ENCODE peak calls at places on chromosomes 7 and 10, in ten cellular contexts. One of them, this sample, is unnamed.

GRCh38 chr7:128887169-128888038 is 23.1 kb downstream of the KCP start:
- DNase-seq in lung: no peak
- DNase-seq in spleen: no peak
- DNase-seq in heart left ventricle: peak; percentile 32
- DNase-seq in GM12878: no peak
- DNase-seq in adipocyte: no peak
- DNase-seq in heart right ventricle: no peak
- DNase-seq in K562: no peak
- DNase-seq in H1: no peak
- DNase-seq in PC-3: no peak
- DNase-seq in this sample: no peak

GRCh38 chr10:50635286-50635685 is 11.5 kb upstream of the SGMS1 start:
- DNase-seq in GM12878: no peak
- DNase-seq in spleen: no peak
- DNase-seq in adipocyte: peak; percentile 69
- DNase-seq in lung: no peak
- DNase-seq in PC-3: peak; percentile 45
- DNase-seq in heart right ventricle: no peak
- DNase-seq in H1: no peak
- DNase-seq in heart left ventricle: no peak
- DNase-seq in K562: no peak
- DNase-seq in this sample: peak; percentile 95

GRCh38 chr10:71985542-71986250 is 21.5 kb downstream of the CHST3 start:
- DNase-seq in heart left ventricle: no peak
- DNase-seq in H1: no peak
- DNase-seq in K562: no peak
- DNase-seq in adipocyte: peak; percentile 91
- DNase-seq in lung: no peak
- DNase-seq in spleen: no peak
- DNase-seq in PC-3: no peak
- DNase-seq in GM12878: peak; percentile 73
- DNase-seq in heart right ventricle: no peak
- DNase-seq in this sample: peak; percentile 70

GRCh38 chr7:92359801-92360200 is 87.5 kb upstream of the GATAD1 start:
- DNase-seq in spleen: no peak
- DNase-seq in H1: no peak
- DNase-seq in adipocyte: peak; percentile 22
- DNase-seq in K562: no peak
- DNase-seq in GM12878: no peak
- DNase-seq in lung: no peak
- DNase-seq in heart right ventricle: no peak
- DNase-seq in PC-3: no peak
- DNase-seq in heart left ventricle: no peak
- DNase-seq in this sample: peak; percentile 51

GRCh38 chr7:27151945-27152815 is at the start of gene HOXA3:
- DNase-seq in K562: no peak
- DNase-seq in PC-3: peak; percentile 72
- DNase-seq in lung: no peak
- DNase-seq in GM12878: no peak
- DNase-seq in adipocyte: peak; percentile 18
- DNase-seq in spleen: peak; percentile 76
- DNase-seq in heart left ventricle: peak; percentile 33
- DNase-seq in H1: no peak
- DNase-seq in heart right ventricle: no peak
- DNase-seq in this sample: no peak

GRCh38 chr10:60521974-60522405 is 132.3 kb upstream of the ANK3 start:
- DNase-seq in adipocyte: peak; percentile 72
- DNase-seq in spleen: no peak
- DNase-seq in heart left ventricle: no peak
- DNase-seq in H1: no peak
- DNase-seq in lung: no peak
- DNase-seq in heart right ventricle: no peak
- DNase-seq in K562: no peak
- DNase-seq in PC-3: peak; percentile 53
- DNase-seq in GM12878: no peak
- DNase-seq in this sample: peak; percentile 98

GRCh38 chr7:46153951-46154787 is 233.1 kb upstream of the IGFBP3 start:
- DNase-seq in H1: no peak
- DNase-seq in spleen: no peak
- DNase-seq in adipocyte: peak; percentile 50
- DNase-seq in PC-3: peak; percentile 74
- DNase-seq in heart right ventricle: no peak
- DNase-seq in lung: no peak
- DNase-seq in heart left ventricle: no peak
- DNase-seq in GM12878: peak; percentile 55
- DNase-seq in K562: no peak
- DNase-seq in this sample: peak; percentile 47

GRCh38 chr10:98270786-98271185 is 2.8 kb upstream of the LOXL4 start:
- DNase-seq in heart left ventricle: no peak
- DNase-seq in lung: no peak
- DNase-seq in adipocyte: no peak
- DNase-seq in heart right ventricle: no peak
- DNase-seq in spleen: no peak
- DNase-seq in H1: no peak
- DNase-seq in K562: no peak
- DNase-seq in GM12878: no peak
- DNase-seq in PC-3: no peak
- DNase-seq in this sample: no peak

GRCh38 chr10:14787938-14788337 is 13.2 kb upstream of the FAM107B start:
- DNase-seq in adipocyte: peak; percentile 25
- DNase-seq in heart right ventricle: no peak
- DNase-seq in K562: no peak
- DNase-seq in spleen: no peak
- DNase-seq in heart left ventricle: no peak
- DNase-seq in GM12878: no peak
- DNase-seq in PC-3: no peak
- DNase-seq in H1: no peak
- DNase-seq in lung: no peak
- DNase-seq in this sample: no peak

GRCh38 chr7:135957627-135958026 is 19.5 kb downstream of the MTPN start:
- DNase-seq in PC-3: no peak
- DNase-seq in GM12878: no peak
- DNase-seq in spleen: no peak
- DNase-seq in adipocyte: no peak
- DNase-seq in lung: no peak
- DNase-seq in heart right ventricle: no peak
- DNase-seq in K562: no peak
- DNase-seq in H1: no peak
- DNase-seq in heart left ventricle: no peak
- DNase-seq in this sample: no peak

GRCh38 chr10:129971381-129972144 is 7.5 kb upstream of the EBF3 start:
- DNase-seq in K562: peak; percentile 54
- DNase-seq in H1: no peak
- DNase-seq in spleen: peak; percentile 79
- DNase-seq in adipocyte: peak; percentile 87
- DNase-seq in heart right ventricle: peak; percentile 73
- DNase-seq in GM12878: no peak
- DNase-seq in heart left ventricle: peak; percentile 79
- DNase-seq in PC-3: peak; percentile 56
- DNase-seq in lung: peak; percentile 45
- DNase-seq in this sample: no peak

GRCh38 chr10:127322286-127322685 is 125.9 kb upstream of the INSYN2A start:
- DNase-seq in GM12878: no peak
- DNase-seq in spleen: no peak
- DNase-seq in PC-3: no peak
- DNase-seq in H1: no peak
- DNase-seq in adipocyte: no peak
- DNase-seq in K562: no peak
- DNase-seq in lung: no peak
- DNase-seq in heart left ventricle: no peak
- DNase-seq in heart right ventricle: no peak
- DNase-seq in this sample: no peak

GRCh38 chr7:13949939-13950338 is 39.5 kb downstream of the ETV1 start:
- DNase-seq in spleen: no peak
- DNase-seq in heart right ventricle: no peak
- DNase-seq in K562: no peak
- DNase-seq in PC-3: no peak
- DNase-seq in heart left ventricle: no peak
- DNase-seq in adipocyte: no peak
- DNase-seq in GM12878: no peak
- DNase-seq in lung: no peak
- DNase-seq in H1: no peak
- DNase-seq in this sample: no peak
- H3K4me1 ChIP-seq in spleen: no peaks in the 10 kb centered on the region
- H3K4me1 ChIP-seq in heart right ventricle: no peaks in the 10 kb centered on the region
- H3K4me1 ChIP-seq in K562: no peaks in the 10 kb centered on the region
- H3K4me1 ChIP-seq in PC-3: no peaks in the 10 kb centered on the region
- H3K4me1 ChIP-seq in heart left ventricle: peaks cover 4% of the 10 kb centered on the region
- H3K4me1 ChIP-seq in adipocyte: peaks cover 14% of the 10 kb centered on the region
- H3K4me1 ChIP-seq in GM12878: no peaks in the 10 kb centered on the region
- H3K4me1 ChIP-seq in lung: peaks cover 3% of the 10 kb centered on the region
- H3K4me1 ChIP-seq in H1: peaks cover 2% of the 10 kb centered on the region
- H3K4me1 ChIP-seq in this sample: peaks cover 4% of the 10 kb centered on the region

DNA sequence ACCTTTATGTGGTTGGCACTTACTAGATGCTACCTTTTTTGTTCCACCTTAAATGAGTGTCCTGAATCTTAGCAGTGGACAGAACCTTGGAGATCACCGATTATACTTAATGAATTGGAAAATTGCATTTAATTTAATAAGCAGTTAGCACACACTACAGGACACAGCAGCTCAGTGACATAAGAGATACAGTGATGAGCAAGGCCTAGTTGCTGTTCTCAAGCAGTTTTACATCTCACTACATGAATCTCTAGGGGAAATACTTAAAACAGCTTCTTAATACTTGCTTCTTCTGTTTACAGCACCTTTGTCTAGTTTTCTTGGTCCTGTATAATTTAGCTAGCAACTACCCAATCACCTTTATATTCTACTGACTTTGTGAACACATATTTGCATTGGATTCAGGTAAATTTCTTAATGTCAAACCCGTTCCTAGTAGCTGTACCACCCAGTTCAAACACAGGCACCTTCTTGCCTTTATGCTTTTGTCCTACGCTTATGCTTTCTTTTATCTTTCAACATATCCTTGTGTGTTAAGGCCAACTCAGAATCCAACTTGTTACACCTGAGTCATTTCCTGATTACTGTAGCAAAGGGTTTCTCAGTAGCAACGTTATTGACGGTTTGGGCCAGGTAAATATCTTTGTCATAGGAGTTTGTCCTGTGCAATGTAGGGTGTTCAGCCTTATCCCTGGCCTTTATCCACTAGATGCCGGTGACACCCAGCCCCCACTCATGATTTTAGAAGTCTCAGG is 1.8 kb downstream of the STAM start:
- DNase-seq in spleen: no peak
- DNase-seq in GM12878: no peak
- DNase-seq in adipocyte: no peak
- DNase-seq in H1: no peak
- DNase-seq in lung: no peak
- DNase-seq in K562: no peak
- DNase-seq in heart left ventricle: no peak
- DNase-seq in heart right ventricle: no peak
- DNase-seq in PC-3: peak; percentile 67
- DNase-seq in this sample: peak; percentile 18
- H3K4me1 ChIP-seq in spleen: peaks cover 66% of the 10 kb centered on the region
- H3K4me1 ChIP-seq in GM12878: peaks cover 5% of the 10 kb centered on the region
- H3K4me1 ChIP-seq in adipocyte: peaks cover 29% of the 10 kb centered on the region
- H3K4me1 ChIP-seq in H1: peaks cover 8% of the 10 kb centered on the region
- H3K4me1 ChIP-seq in lung: peaks cover 29% of the 10 kb centered on the region
- H3K4me1 ChIP-seq in K562: no peaks in the 10 kb centered on the region
- H3K4me1 ChIP-seq in heart left ventricle: peaks cover 16% of the 10 kb centered on the region
- H3K4me1 ChIP-seq in heart right ventricle: peaks cover 21% of the 10 kb centered on the region
- H3K4me1 ChIP-seq in PC-3: peaks cover 20% of the 10 kb centered on the region
- H3K4me1 ChIP-seq in this sample: peaks cover 21% of the 10 kb centered on the region

GRCh38 chr10:35693800-35694199 is 51.7 kb upstream of the FZD8 start:
- DNase-seq in lung: no peak
- DNase-seq in K562: no peak
- DNase-seq in GM12878: no peak
- DNase-seq in adipocyte: no peak
- DNase-seq in heart left ventricle: no peak
- DNase-seq in heart right ventricle: no peak
- DNase-seq in H1: no peak
- DNase-seq in spleen: no peak
- DNase-seq in PC-3: no peak
- DNase-seq in this sample: no peak
- H3K4me1 ChIP-seq in lung: peaks cover 3% of the 10 kb centered on the region
- H3K4me1 ChIP-seq in K562: no peaks in the 10 kb centered on the region
- H3K4me1 ChIP-seq in GM12878: no peaks in the 10 kb centered on the region
- H3K4me1 ChIP-seq in adipocyte: peaks cover 8% of the 10 kb centered on the region
- H3K4me1 ChIP-seq in heart left ventricle: no peaks in the 10 kb centered on the region
- H3K4me1 ChIP-seq in heart right ventricle: no peaks in the 10 kb centered on the region
- H3K4me1 ChIP-seq in H1: peaks cover 14% of the 10 kb centered on the region
- H3K4me1 ChIP-seq in spleen: no peaks in the 10 kb centered on the region
- H3K4me1 ChIP-seq in PC-3: peaks cover 13% of the 10 kb centered on the region
- H3K4me1 ChIP-seq in this sample: no peaks in the 10 kb centered on the region

GRCh38 chr7:2518737-2519118 is 846 bp upstream of the LFNG start:
- DNase-seq in GM12878: no peak
- DNase-seq in spleen: peak; percentile 84
- DNase-seq in heart left ventricle: no peak
- DNase-seq in K562: peak; percentile 63
- DNase-seq in PC-3: no peak
- DNase-seq in H1: no peak
- DNase-seq in heart right ventricle: no peak
- DNase-seq in adipocyte: no peak
- DNase-seq in lung: no peak
- DNase-seq in this sample: no peak
- H3K4me1 ChIP-seq in GM12878: peaks cover 21% of the 10 kb centered on the region
- H3K4me1 ChIP-seq in spleen: peaks cover 78% of the 10 kb centered on the region
- H3K4me1 ChIP-seq in heart left ventricle: peaks cover 20% of the 10 kb centered on the region
- H3K4me1 ChIP-seq in K562: peaks cover 74% of the 10 kb centered on the region
- H3K4me1 ChIP-seq in PC-3: peaks cover 42% of the 10 kb centered on the region
- H3K4me1 ChIP-seq in H1: peaks cover 50% of the 10 kb centered on the region
- H3K4me1 ChIP-seq in heart right ventricle: peaks cover 45% of the 10 kb centered on the region
- H3K4me1 ChIP-seq in adipocyte: peaks cover 59% of the 10 kb centered on the region
- H3K4me1 ChIP-seq in lung: no peaks in the 10 kb centered on the region
- H3K4me1 ChIP-seq in this sample: peaks cover 64% of the 10 kb centered on the region

GRCh38 chr10:83698899-83699298 is 440.4 kb upstream of the GHITM start:
- DNase-seq in lung: no peak
- DNase-seq in heart right ventricle: no peak
- DNase-seq in PC-3: no peak
- DNase-seq in GM12878: no peak
- DNase-seq in adipocyte: no peak
- DNase-seq in H1: no peak
- DNase-seq in spleen: no peak
- DNase-seq in heart left ventricle: no peak
- DNase-seq in K562: no peak
- DNase-seq in this sample: no peak
- H3K4me1 ChIP-seq in lung: no peaks in the 10 kb centered on the region
- H3K4me1 ChIP-seq in heart right ventricle: no peaks in the 10 kb centered on the region
- H3K4me1 ChIP-seq in PC-3: no peaks in the 10 kb centered on the region
- H3K4me1 ChIP-seq in GM12878: no peaks in the 10 kb centered on the region
- H3K4me1 ChIP-seq in adipocyte: no peaks in the 10 kb centered on the region
- H3K4me1 ChIP-seq in H1: no peaks in the 10 kb centered on the region
- H3K4me1 ChIP-seq in spleen: no peaks in the 10 kb centered on the region
- H3K4me1 ChIP-seq in heart left ventricle: no peaks in the 10 kb centered on the region
- H3K4me1 ChIP-seq in K562: no peaks in the 10 kb centered on the region
- H3K4me1 ChIP-seq in this sample: no peaks in the 10 kb centered on the region

This sample was measured in astrocyte.